ENCODE peak calls at places on chromosome 15, in six cellular contexts. F is Right ventricle myocardium superior; N is activated CD8-positive, alpha-beta memory T cell treated with anti-CD3 and anti-CD28 coated beads, Interleukin-2, amount 10 ng/mL, durations not matched to agents 7 days and 5 days; R is NCI-H2081; W is AG20443; D is left ventricle myocardium superior. G is an unnamed sample.

GRCh38 chr15:88954431-88955277 is 41.5 kb upstream of the MFGE8 start:
- DNase-seq in F (peak), R (no peak), W (peak), N (no peak), D (peak), G (no peak)

GRCh38 chr15:70625438-70625837 is 137.9 kb downstream of the UACA start:
- DNase-seq in N (no peak), D (no peak), W (no peak), R (no peak), F (no peak), G (no peak)

GRCh38 chr15:74062236-74062635 is 20.1 kb downstream of the GOLGA6A start:
- DNase-seq in D (no peak), N (no peak), F (no peak), W (no peak), R (no peak), G (no peak)

GRCh38 chr15:51668446-51668845 is 12.9 kb upstream of the SCG3 start:
- DNase-seq in D (no peak), F (no peak), R (no peak), N (no peak), W (no peak), G (no peak)

GRCh38 chr15:40909662-40910625 is 15.7 kb downstream of the VPS18 start:
- DNase-seq in N (no peak), F (peak), R (no peak), D (peak), W (peak), G (no peak)

GRCh38 chr15:99502182-99502581 is 63.6 kb upstream of the MEF2A start:
- DNase-seq in N (peak), R (no peak), D (no peak), W (no peak), F (no peak), G (no peak)

GRCh38 chr15:77025941-77026411 is 31.1 kb downstream of the PSTPIP1 start:
- DNase-seq in F (peak), W (no peak), D (peak), R (no peak), N (no peak), G (no peak)

GRCh38 chr15:60994842-60995495 is 234.1 kb downstream of the RORA start:
- DNase-seq in N (no peak), D (peak), R (peak), W (no peak), F (peak), G (no peak)

GRCh38 chr15:99447497-99448371 is 118.0 kb upstream of the MEF2A start:
- DNase-seq in F (no peak), N (no peak), W (no peak), D (no peak), R (no peak), G (no peak)

GRCh38 chr15:31457631-31458526 is 131.2 kb downstream of the KLF13 start:
- DNase-seq in W (peak), F (peak), R (no peak), D (no peak), N (no peak), G (no peak)

GRCh38 chr15:50906954-50907865 is 1.3 kb upstream of the AP4E1 start:
- DNase-seq in D (no peak), F (no peak), R (no peak), W (no peak), N (peak), G (no peak)

GRCh38 chr15:68829068-68829467 is 8.4 kb upstream of the ANP32A start:
- DNase-seq in R (no peak), D (no peak), F (no peak), N (peak), W (no peak), G (no peak)

GRCh38 chr15:91193059-91193715 is 93.1 kb downstream of the SV2B start:
- DNase-seq in D (no peak), F (no peak), N (no peak), R (no peak), W (no peak), G (no peak)

GRCh38 chr15:64686130-64686735 is 89.2 kb downstream of the RBPMS2 start:
- DNase-seq in N (no peak), D (no peak), F (no peak), W (peak), R (peak), G (no peak)

GRCh38 chr15:78051622-78052405 is 25.7 kb downstream of the TBC1D2B start:
- DNase-seq in F (no peak), N (peak), D (peak), R (no peak), W (no peak), G (peak)

GRCh38 chr15:56919708-56920637 is 1.5 kb downstream of the TCF12 start:
- DNase-seq in D (no peak), F (peak), W (no peak), N (peak), R (peak), G (no peak)

GRCh38 chr15:78065284-78065872 is 12.1 kb downstream of the TBC1D2B start:
- DNase-seq in N (no peak), W (peak), D (peak), R (no peak), F (peak), G (no peak)

GRCh38 chr15:71971905-71972304 is 146.0 kb downstream of the MYO9A start:
- DNase-seq in N (no peak), D (no peak), F (no peak), W (no peak), R (no peak), G (no peak)

GRCh38 chr15:67928666-67929065 is 88.8 kb upstream of the RNU6-1 start:
- DNase-seq in F (no peak), D (no peak), R (no peak), N (no peak), W (no peak), G (no peak)

GRCh38 chr15:99507016-99507731 is 58.6 kb upstream of the MEF2A start:
- DNase-seq in W (peak), R (no peak), N (no peak), F (peak), D (peak), G (peak)

GRCh38 chr15:95972136-95972553 is 358.4 kb upstream of the NR2F2 start:
- DNase-seq in W (peak), N (no peak), R (no peak), D (peak), F (peak), G (no peak)

GRCh38 chr15:57572463-57572862 is 19.2 kb upstream of the MYZAP start:
- DNase-seq in D (no peak), W (peak), R (no peak), F (no peak), N (no peak), G (no peak)

GRCh38 chr15:76286231-76286879 is 24.9 kb downstream of the ETFA start:
- DNase-seq in W (peak), R (no peak), N (peak), D (no peak), F (no peak), G (no peak)

GRCh38 chr15:60720493-60721231 is 241.7 kb upstream of the ICE2 start:
- DNase-seq in D (no peak), R (no peak), N (peak), W (no peak), F (no peak), G (no peak)

GRCh38 chr15:76905855-76906254 is 715 bp upstream of the SCAPER start:
- DNase-seq in N (no peak), F (no peak), D (no peak), W (no peak), R (no peak), G (no peak)

GRCh38 chr15:70794596-70795310 is 31.4 kb upstream of the UACA start:
- DNase-seq in N (no peak), D (no peak), F (no peak), R (no peak), W (no peak), G (no peak)

GRCh38 chr15:65368646-65369045 is 9.2 kb downstream of the IGDCC3 start:
- DNase-seq in R (no peak), D (no peak), F (no peak), N (no peak), W (no peak), G (no peak)

GRCh38 chr15:60362318-60363023 is 35.3 kb downstream of the ANXA2 start:
- DNase-seq in D (no peak), N (peak), R (no peak), F (no peak), W (peak), G (no peak)

GRCh38 chr15:61653110-61653509 is 407.1 kb downstream of the VPS13C start:
- DNase-seq in N (no peak), F (peak), R (no peak), D (peak), W (peak), G (no peak)

GRCh38 chr15:67024322-67024997 is 40.9 kb upstream of the SMAD3 start:
- DNase-seq in F (peak), N (no peak), R (no peak), W (peak), D (peak), G (no peak)

GRCh38 chr15:84982301-84982920 is 755 bp downstream of the PDE8A start:
- DNase-seq in N (peak), D (peak), R (no peak), F (peak), W (no peak), G (no peak)

GRCh38 chr15:25391971-25392733 is 46.7 kb downstream of the UBE3A start:
- DNase-seq in N (no peak), D (no peak), R (no peak), W (peak), F (no peak), G (no peak)